ENCODE peak calls at places on chromosomes 6 and 20, in eight cellular contexts. O, D, X, K, Z, G, U and H are unnamed samples.

GRCh38 chr6:1426416-1426815 is 37.0 kb downstream of the FOXF2 start:
- DNase-seq in U (no peak), G (no peak), O (no peak), Z (no peak), D (no peak), K (no peak), X (no peak), H (no peak)

GRCh38 chr6:143457563-143458359 is 7.2 kb downstream of the PEX3 start:
- DNase-seq in K (peak), Z (peak), O (no peak), D (no peak), X (no peak), U (no peak), G (no peak), H (no peak)

GRCh38 chr6:157088841-157089240 is 234.5 kb downstream of the TMEM242 start:
- DNase-seq in Z (no peak), K (no peak), O (no peak), D (no peak), X (no peak), G (no peak), U (no peak), H (no peak)

GRCh38 chr20:51596656-51597388 is 54.3 kb upstream of the NFATC2 start:
- DNase-seq in D (no peak), O (no peak), K (no peak), G (no peak), X (no peak), Z (no peak), U (no peak), H (no peak)

GRCh38 chr20:513429-513828 is 30.2 kb downstream of the CSNK2A1 start:
- DNase-seq in X (no peak), O (no peak), Z (peak), U (no peak), K (no peak), G (no peak), D (no peak), H (no peak)

GRCh38 chr20:23640873-23641667 is 3.3 kb upstream of the CST3 start:
- DNase-seq in K (no peak), X (no peak), O (no peak), G (no peak), U (no peak), D (no peak), Z (no peak), H (no peak)

GRCh38 chr6:15249371-15250019 is 3.6 kb downstream of the JARID2 start:
- DNase-seq in U (no peak), Z (no peak), K (no peak), X (no peak), O (no peak), D (no peak), G (no peak), H (no peak)

GRCh38 chr6:151422981-151423380 is 28.9 kb downstream of the RMND1 start:
- DNase-seq in Z (no peak), U (no peak), D (no peak), O (no peak), X (no peak), K (no peak), G (no peak), H (no peak)

GRCh38 chr6:41200296-41200900 is 551 bp downstream of the TREML2 start:
- DNase-seq in X (no peak), U (peak), Z (no peak), O (peak), K (no peak), D (peak), G (peak), H (no peak)

GRCh38 chr6:6002809-6003333 is 3.9 kb downstream of the NRN1 start:
- DNase-seq in D (no peak), X (no peak), K (no peak), U (no peak), G (no peak), O (no peak), Z (peak), H (no peak)

GRCh38 chr20:32775240-32775991 is 13.2 kb downstream of the DNMT3B start:
- DNase-seq in Z (no peak), K (no peak), X (no peak), D (no peak), G (no peak), U (no peak), O (no peak), H (no peak)

GRCh38 chr6:65937982-65938381 is 231.0 kb upstream of the EYS start:
- DNase-seq in O (no peak), K (peak), U (no peak), X (no peak), Z (no peak), G (no peak), D (no peak), H (no peak)